ENCODE peak calls at places on chromosomes 12 and 14, in four cellular contexts. R, M, O and T are unnamed samples.

GRCh38 chr12:6124411-6125151 is at the start of gene VWF:
- DNase-seq in O (no peak), M (no peak), R (no peak), T (no peak)

GRCh38 chr12:65121049-65121955 is at the start of gene WIF1:
- DNase-seq in R (peak), O (peak), M (no peak), T (peak)

GRCh38 chr14:50941151-50941550 is 3.1 kb downstream of the PYGL start:
- DNase-seq in M (no peak), O (no peak), R (no peak), T (no peak)

GRCh38 chr14:20494935-20495766 is 10.2 kb upstream of the RNASE10 start:
- DNase-seq in O (no peak), M (no peak), R (no peak), T (no peak)

GRCh38 chr14:72598328-72598727 is 295.6 kb downstream of the DPF3 start:
- DNase-seq in M (peak), O (peak), R (no peak), T (no peak)

GRCh38 chr14:99602054-99602787 is 1.8 kb downstream of the CCDC85C start:
- DNase-seq in R (peak), O (peak), M (peak), T (no peak)

GRCh38 chr14:78164226-78164853 is 5.8 kb upstream of the NRXN3 start:
- DNase-seq in M (peak), O (peak), R (peak), T (no peak)

GRCh38 chr12:105814283-105814682 is 324.5 kb downstream of the NUAK1 start:
- DNase-seq in R (no peak), O (no peak), M (no peak), T (no peak)

GRCh38 chr12:85866929-85867776 is 6.9 kb upstream of the NTS start:
- DNase-seq in O (no peak), R (no peak), M (peak), T (no peak)

GRCh38 chr14:77889971-77890442 is 90.1 kb downstream of the ADCK1 start:
- DNase-seq in O (no peak), M (no peak), R (no peak), T (no peak)

GRCh38 chr12:75694891-75695290 is 183.5 kb upstream of the KRR1 start:
- DNase-seq in R (no peak), O (no peak), M (no peak), T (no peak)

GRCh38 chr12:52246720-52247621 is 13.9 kb downstream of the KRT7 start:
- DNase-seq in O (no peak), R (peak), M (no peak), T (no peak)

GRCh38 chr14:51430600-51430999 is 190.6 kb downstream of the TMX1 start:
- DNase-seq in M (no peak), R (no peak), O (no peak), T (no peak)

GRCh38 chr14:65177551-65177950 is 75.2 kb upstream of the MAX start:
- DNase-seq in O (no peak), R (no peak), M (no peak), T (no peak)

GRCh38 chr14:69152944-69153847 is at the start of gene DCAF5:
- DNase-seq in O (peak), R (peak), M (peak), T (peak)

GRCh38 chr14:69156224-69156623 is 3.3 kb upstream of the DCAF5 start:
- DNase-seq in R (no peak), O (no peak), M (no peak), T (no peak)

GRCh38 chr14:69152181-69152943 is 557 bp downstream of the DCAF5 start:
- DNase-seq in R (no peak), O (peak), M (peak), T (no peak)

GRCh38 chr14:69153848-69154208 is 909 bp upstream of the DCAF5 start:
- DNase-seq in O (peak), R (no peak), M (peak), T (no peak)

GRCh38 chr14:69154779-69155178 is 1.9 kb upstream of the DCAF5 start:
- DNase-seq in M (no peak), O (no peak), R (peak), T (no peak)
- TF ChIP-seq POLR2AphosphoS5 in M (no peak), O (no peak), R (peak), T (no peak)

GRCh38 chr12:132211326-132211725 is 67.1 kb downstream of the NOC4L start:
- DNase-seq in M (no peak), R (no peak), O (no peak), T (no peak)

GRCh38 chr12:132210223-132211055 is 66.2 kb downstream of the NOC4L start:
- DNase-seq in R (no peak), M (no peak), O (no peak), T (no peak)

GRCh38 chr12:132209654-132210222 is 65.5 kb downstream of the NOC4L start:
- DNase-seq in R (no peak), M (no peak), O (no peak), T (no peak)

GRCh38 chr12:132213359-132214160 is 69.3 kb downstream of the NOC4L start:
- DNase-seq in R (no peak), M (no peak), O (no peak), T (no peak)

GRCh38 chr12:132211811-132212210 is 67.6 kb downstream of the NOC4L start:
- DNase-seq in R (no peak), M (no peak), O (no peak), T (no peak)
- TF ChIP-seq POLR2A in R (no peak), M (no peak), O (no peak), T (no peak)

GRCh38 chr12:58847876-58848600 is 72.3 kb downstream of the LRIG3 start:
- DNase-seq in M (no peak), O (no peak), R (no peak), T (no peak)
- TF ChIP-seq POLR2AphosphoS5 in M (no peak), O (no peak), R (no peak), T (no peak)

DNA sequence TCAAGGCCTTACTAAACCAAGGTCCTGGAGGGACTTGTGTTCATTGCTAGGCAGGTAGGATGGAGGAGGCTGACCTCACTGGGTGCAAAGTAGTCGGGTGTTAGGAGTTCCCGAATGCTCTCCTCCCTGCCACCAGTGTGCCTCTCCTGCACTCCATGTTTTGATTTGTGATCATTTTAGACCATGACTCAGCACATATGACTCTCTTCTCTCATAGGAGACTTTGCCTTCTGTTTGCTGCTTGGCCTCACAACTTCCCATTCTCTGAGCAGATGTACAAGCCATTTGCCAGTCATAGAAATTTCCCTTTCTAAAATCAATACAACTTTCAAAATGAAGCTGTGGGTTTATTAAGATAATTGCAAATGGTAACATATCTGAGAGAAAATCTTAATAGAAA is 46.6 kb upstream of the LRIG3 start:
- DNase-seq in M (no peak), R (no peak), O (no peak), T (no peak)
- TF ChIP-seq POLR2A in M (no peak), R (no peak), O (no peak), T (no peak)

GRCh38 chr14:103676881-103677675 is 38.2 kb downstream of the XRCC3 start:
- DNase-seq in O (no peak), M (no peak), R (no peak), T (no peak)

GRCh38 chr14:103680491-103681231 is 34.6 kb downstream of the XRCC3 start:
- DNase-seq in O (no peak), M (no peak), R (no peak), T (no peak)

GRCh38 chr14:103679351-103679750 is 35.9 kb downstream of the XRCC3 start:
- DNase-seq in O (peak), M (peak), R (peak), T (peak)

DNA sequence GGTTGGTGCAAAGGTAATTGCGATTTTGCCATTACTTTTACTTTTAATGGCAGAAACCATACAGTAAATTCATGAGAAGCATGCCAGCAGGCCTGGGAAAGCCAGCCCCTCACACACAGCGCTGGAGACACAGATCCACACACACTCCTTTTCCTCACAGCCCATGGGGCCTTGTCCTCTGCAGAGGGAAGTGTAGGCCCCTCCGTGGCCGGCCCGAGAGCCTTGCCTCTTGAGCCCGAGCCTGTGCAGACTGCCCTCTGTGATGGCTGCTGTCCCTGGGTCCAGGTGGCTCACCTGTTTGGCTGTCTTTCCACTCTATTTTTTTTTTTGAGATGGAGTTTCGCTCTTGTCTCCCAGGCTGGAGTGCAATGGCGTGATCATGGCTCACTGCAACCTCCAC is 39.3 kb downstream of the XRCC3 start:
- DNase-seq in O (no peak), R (no peak), M (no peak), T (no peak)
- TF ChIP-seq POLR2AphosphoS5 in O (no peak), R (no peak), M (no peak), T (no peak)

GRCh38 chr14:101972126-101972785 is 7.9 kb downstream of the DYNC1H1 start:
- DNase-seq in R (peak), O (peak), M (peak), T (no peak)
- TF ChIP-seq POLR2A in R (no peak), O (no peak), M (no peak), T (no peak)

GRCh38 chr14:30227436-30227835 is 299.8 kb upstream of the PRKD1 start:
- DNase-seq in O (no peak), M (no peak), R (no peak), T (no peak)

GRCh38 chr14:30225171-30225570 is 297.5 kb upstream of the PRKD1 start:
- DNase-seq in R (no peak), O (no peak), M (no peak), T (no peak)

GRCh38 chr14:30223385-30223785 is 295.7 kb upstream of the PRKD1 start:
- DNase-seq in R (peak), M (peak), O (peak), T (no peak)

GRCh38 chr14:30221546-30221945 is 293.9 kb upstream of the PRKD1 start:
- DNase-seq in R (no peak), O (no peak), M (no peak), T (no peak)

GRCh38 chr14:30223966-30224365 is 296.3 kb upstream of the PRKD1 start:
- DNase-seq in R (peak), M (no peak), O (no peak), T (no peak)
- TF ChIP-seq POLR2AphosphoS5 in R (peak), M (no peak), O (no peak), T (no peak)

DNA sequence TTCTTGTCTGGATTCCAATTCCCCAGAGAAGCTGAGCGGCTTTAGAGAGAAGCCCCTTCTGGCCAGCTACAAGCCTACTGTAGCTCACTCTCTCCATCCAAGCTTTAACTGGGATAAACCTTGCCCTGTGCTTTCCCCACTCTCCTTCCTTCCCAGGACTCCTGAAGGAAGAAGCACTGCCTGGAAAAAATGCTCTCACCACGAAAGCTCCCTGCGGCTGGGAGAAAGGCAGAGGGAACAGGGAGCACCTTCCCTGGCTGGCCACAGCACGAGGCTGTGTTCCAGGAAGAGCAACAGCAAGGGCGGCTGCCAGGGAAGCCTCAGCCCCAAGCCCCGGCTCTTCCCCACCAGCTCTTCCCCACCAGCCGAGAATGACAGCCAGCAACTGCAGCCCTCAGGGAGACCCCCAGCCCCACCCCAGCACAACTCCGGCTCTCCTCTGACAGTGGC is 40.8 kb upstream of the PNMA1 start:
- DNase-seq in M (no peak), R (peak), O (peak), T (no peak)
- TF ChIP-seq POLR2A in M (no peak), R (no peak), O (no peak), T (no peak)

GRCh38 chr12:81005635-81006034 is 67.9 kb upstream of the LIN7A start:
- DNase-seq in O (no peak), R (no peak), M (no peak), T (no peak)
- TF ChIP-seq POLR2AphosphoS5 in O (no peak), R (no peak), M (no peak), T (no peak)

DNA sequence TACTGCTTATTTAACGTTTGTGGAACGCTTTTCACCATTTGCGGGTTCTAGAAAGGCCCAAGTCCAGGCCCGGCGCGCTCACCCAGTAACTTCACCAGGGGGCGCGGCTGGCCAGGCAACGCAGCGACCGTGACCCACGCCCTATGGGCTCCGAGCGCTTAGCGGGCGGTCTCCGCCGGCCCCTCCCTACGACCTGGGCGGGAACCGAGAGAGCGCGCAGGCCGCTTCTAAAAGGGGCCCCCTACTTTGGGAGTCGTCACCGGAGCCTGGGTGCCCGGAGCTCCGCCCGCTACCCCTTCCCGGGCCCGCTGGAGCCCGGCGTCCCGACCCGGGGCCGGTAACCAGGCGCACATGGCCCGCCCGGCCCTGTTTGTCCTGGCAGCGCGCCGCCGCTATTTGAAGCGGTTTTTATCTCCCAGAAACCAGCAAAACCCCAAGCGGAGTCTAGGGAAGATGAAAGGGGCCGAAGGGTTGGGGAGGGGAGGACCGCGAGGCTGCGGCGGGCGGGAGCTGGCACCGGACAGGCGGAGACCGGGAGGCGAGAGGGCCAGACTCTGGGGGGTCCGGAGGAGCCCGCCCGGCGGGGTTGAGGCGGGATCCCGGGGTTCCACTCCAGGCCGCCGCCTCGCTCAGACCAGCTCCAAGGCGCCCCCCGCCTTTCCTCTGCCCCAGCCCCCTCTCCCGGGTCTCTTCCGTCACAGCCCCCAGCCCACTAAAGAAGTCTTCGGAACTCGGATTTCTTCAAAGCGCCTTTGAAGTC is 3.5 kb upstream of the AAAS start:
- DNase-seq in M (peak), R (peak), O (peak), T (peak)
- TF ChIP-seq POLR2A in M (peak), R (no peak), O (peak), T (peak)